ENCODE peak calls at places on chromosomes 4 and X, in ten cellular contexts. M is DMS153, K is HuH-7.5, L is hypothalamus, Z is AG09309, D is breast epithelium, R is AG08395, H is Calu3, N is T-helper 17 cell, V is Karpas-422. X is an unnamed sample.
A peak's percentile ranks its signal among the peaks of the same experiment; 100 is the strongest.

GRCh38 chr4:508675-509373 is 9.8 kb downstream of the PIGG start:
- DNase-seq in K (no peak), D (no peak), V (no peak), N (no peak), R (no peak), Z (no peak), M (no peak), L (no peak), H (no peak), X (no peak)

GRCh38 chr4:39950861-39951481 is 26.7 kb downstream of the PDS5A start:
- DNase-seq in M (no peak), L (no peak), Z (no peak), V (no peak), K (no peak), R (no peak), D (no peak), H (no peak), N (no peak), X (no peak)

GRCh38 chrX:39760930-39761329 is 336.8 kb downstream of the BCOR start:
- DNase-seq in Z (no peak), N (no peak), K (no peak), L (no peak), V (no peak), H (no peak), R (no peak), D (no peak), M (no peak), X (no peak)

GRCh38 chr4:102825261-102826071 is 1.9 kb downstream of the UBE2D3 start:
- DNase-seq in M (peak; percentile 8), Z (no peak), V (peak; percentile 79), L (no peak), D (peak; percentile 42), K (no peak), H (no peak), N (no peak), R (peak; percentile 16), X (peak; percentile 39)

GRCh38 chrX:97229318-97229717 is 345.6 kb downstream of the RPA4 start:
- DNase-seq in L (no peak), D (no peak), V (no peak), H (no peak), M (no peak), Z (no peak), N (no peak), K (no peak), R (no peak), X (no peak)

GRCh38 chr4:23904639-23905061 is 14.8 kb upstream of the PPARGC1A start:
- DNase-seq in D (peak; percentile 64), N (no peak), Z (no peak), K (no peak), L (no peak), R (no peak), M (no peak), V (no peak), H (no peak), X (no peak)

GRCh38 chr4:166301266-166301665 is 428.2 kb downstream of the TLL1 start:
- DNase-seq in N (no peak), L (no peak), R (no peak), D (no peak), K (no peak), H (no peak), V (no peak), Z (no peak), M (no peak), X (no peak)

GRCh38 chr4:155403886-155404285 is 27.1 kb upstream of the MAP9 start:
- DNase-seq in D (no peak), V (peak; percentile 92), N (no peak), R (peak; percentile 34), L (no peak), H (no peak), M (peak; percentile 60), K (no peak), Z (peak; percentile 14), X (no peak)

GRCh38 chr4:183342541-183343533 is 20.6 kb upstream of the CLDN24 start:
- DNase-seq in R (peak; percentile 27), V (no peak), N (no peak), K (no peak), H (no peak), L (no peak), M (no peak), D (no peak), Z (no peak), X (no peak)

GRCh38 chr4:48112017-48112667 is 21.9 kb downstream of the TXK start:
- DNase-seq in N (no peak), K (no peak), V (no peak), R (peak; percentile 34), H (no peak), L (no peak), M (no peak), D (no peak), Z (no peak), X (no peak)

GRCh38 chr4:104549736-104550135 is 55.0 kb upstream of the CXXC4 start:
- DNase-seq in N (no peak), D (no peak), M (no peak), Z (no peak), R (no peak), L (no peak), H (no peak), K (no peak), V (no peak), X (no peak)

GRCh38 chrX:23616361-23616760 is 50.9 kb upstream of the PRDX4 start:
- DNase-seq in V (peak; percentile 71), N (no peak), K (peak; percentile 8), M (no peak), D (no peak), L (no peak), R (peak; percentile 51), Z (peak; percentile 4), H (no peak), X (no peak)

GRCh38 chr4:31085736-31086135 is 365.6 kb downstream of the PCDH7 start:
- DNase-seq in M (no peak), Z (no peak), L (no peak), R (no peak), K (no peak), N (no peak), H (no peak), D (no peak), V (no peak), X (no peak)

GRCh38 chrX:155889328-155889727 is 8.2 kb downstream of the VAMP7 start:
- DNase-seq in V (no peak), Z (no peak), L (no peak), D (no peak), H (no peak), M (no peak), K (no peak), R (no peak), N (no peak), X (no peak)

GRCh38 chrX:113962338-113962737 is 621.5 kb upstream of the HTR2C start:
- DNase-seq in K (no peak), N (no peak), D (no peak), L (no peak), R (no peak), Z (no peak), M (no peak), H (no peak), V (peak; percentile 87), X (no peak)

GRCh38 chr4:148214529-148215166 is 227.6 kb downstream of the NR3C2 start:
- DNase-seq in D (peak; percentile 75), Z (no peak), N (no peak), V (no peak), R (peak; percentile 21), L (no peak), K (no peak), M (no peak), H (no peak), X (no peak)

GRCh38 chr4:169815606-169816005 is 57.9 kb upstream of the HPF1 start:
- DNase-seq in R (no peak), M (no peak), Z (no peak), N (no peak), V (no peak), H (peak; percentile 49), D (no peak), L (no peak), K (no peak), X (no peak)

GRCh38 chr4:173169178-173169427 is 492 bp downstream of the GALNT7 start:
- DNase-seq in H (no peak), K (no peak), V (no peak), M (no peak), N (no peak), L (no peak), Z (no peak), R (no peak), D (no peak), X (no peak)

GRCh38 chr4:99221980-99222379 is 2.9 kb upstream of the ADH6 start:
- DNase-seq in D (no peak), V (no peak), L (no peak), R (no peak), K (no peak), Z (no peak), N (no peak), M (no peak), H (no peak), X (no peak)

X was measured in CD4-positive, alpha-beta memory T cell.